ENCODE peak calls at places on chromosomes 6 and 20, in nine cellular contexts. One of them, this sample, is unnamed.

GRCh38 chr6:128327890-128328289 is 192.5 kb downstream of the PTPRK start:
- DNase-seq in RPMI7951: peak
- DNase-seq in pancreas: no peak
- DNase-seq in kidney tubule cell: peak
- DNase-seq in stimulated activated effector memory CD8-positive, alpha-beta T cell treated with anti-CD3 and anti-CD28 coated beads, Interleukin-12 subunit alpha, Interleukin-12 subunit beta, amount 100 ng/mL, for 72 hours: peak
- DNase-seq in lower leg skin: no peak
- DNase-seq in uterus: no peak
- DNase-seq in esophagus squamous epithelium: no peak
- DNase-seq in T-helper 2 cell: peak
- DNase-seq in this sample: peak

GRCh38 chr6:166411721-166412151 is 29.0 kb upstream of the MPC1 start:
- DNase-seq in stimulated activated effector memory CD8-positive, alpha-beta T cell treated with anti-CD3 and anti-CD28 coated beads, Interleukin-12 subunit alpha, Interleukin-12 subunit beta, amount 100 ng/mL, for 72 hours: no peak
- DNase-seq in RPMI7951: no peak
- DNase-seq in lower leg skin: peak
- DNase-seq in uterus: no peak
- DNase-seq in kidney tubule cell: no peak
- DNase-seq in esophagus squamous epithelium: no peak
- DNase-seq in T-helper 2 cell: no peak
- DNase-seq in pancreas: no peak
- DNase-seq in this sample: no peak

GRCh38 chr20:23119456-23120216 is 33.5 kb upstream of the CD93 start:
- DNase-seq in kidney tubule cell: no peak
- DNase-seq in pancreas: no peak
- DNase-seq in lower leg skin: no peak
- DNase-seq in RPMI7951: no peak
- DNase-seq in esophagus squamous epithelium: no peak
- DNase-seq in T-helper 2 cell: no peak
- DNase-seq in uterus: no peak
- DNase-seq in stimulated activated effector memory CD8-positive, alpha-beta T cell treated with anti-CD3 and anti-CD28 coated beads, Interleukin-12 subunit alpha, Interleukin-12 subunit beta, amount 100 ng/mL, for 72 hours: no peak
- DNase-seq in this sample: no peak

GRCh38 chr6:169529931-169530761 is 171.7 kb downstream of the WDR27 start:
- DNase-seq in kidney tubule cell: peak
- DNase-seq in uterus: peak
- DNase-seq in lower leg skin: no peak
- DNase-seq in pancreas: peak
- DNase-seq in esophagus squamous epithelium: no peak
- DNase-seq in T-helper 2 cell: no peak
- DNase-seq in RPMI7951: peak
- DNase-seq in stimulated activated effector memory CD8-positive, alpha-beta T cell treated with anti-CD3 and anti-CD28 coated beads, Interleukin-12 subunit alpha, Interleukin-12 subunit beta, amount 100 ng/mL, for 72 hours: peak
- DNase-seq in this sample: peak

GRCh38 chr20:20895537-20895936 is 183.1 kb upstream of the RALGAPA2 start:
- DNase-seq in uterus: no peak
- DNase-seq in T-helper 2 cell: no peak
- DNase-seq in pancreas: no peak
- DNase-seq in esophagus squamous epithelium: no peak
- DNase-seq in lower leg skin: no peak
- DNase-seq in kidney tubule cell: peak
- DNase-seq in RPMI7951: no peak
- DNase-seq in stimulated activated effector memory CD8-positive, alpha-beta T cell treated with anti-CD3 and anti-CD28 coated beads, Interleukin-12 subunit alpha, Interleukin-12 subunit beta, amount 100 ng/mL, for 72 hours: no peak
- DNase-seq in this sample: no peak

GRCh38 chr6:135251964-135252429 is 70.9 kb downstream of the MYB start:
- DNase-seq in lower leg skin: no peak
- DNase-seq in T-helper 2 cell: no peak
- DNase-seq in pancreas: no peak
- DNase-seq in esophagus squamous epithelium: no peak
- DNase-seq in stimulated activated effector memory CD8-positive, alpha-beta T cell treated with anti-CD3 and anti-CD28 coated beads, Interleukin-12 subunit alpha, Interleukin-12 subunit beta, amount 100 ng/mL, for 72 hours: no peak
- DNase-seq in uterus: no peak
- DNase-seq in kidney tubule cell: peak
- DNase-seq in RPMI7951: no peak
- DNase-seq in this sample: peak

GRCh38 chr20:45938727-45939438 is 4.4 kb downstream of the PCIF1 start:
- DNase-seq in pancreas: no peak
- DNase-seq in lower leg skin: no peak
- DNase-seq in uterus: no peak
- DNase-seq in stimulated activated effector memory CD8-positive, alpha-beta T cell treated with anti-CD3 and anti-CD28 coated beads, Interleukin-12 subunit alpha, Interleukin-12 subunit beta, amount 100 ng/mL, for 72 hours: no peak
- DNase-seq in kidney tubule cell: no peak
- DNase-seq in T-helper 2 cell: no peak
- DNase-seq in RPMI7951: no peak
- DNase-seq in esophagus squamous epithelium: no peak
- DNase-seq in this sample: no peak

GRCh38 chr20:2507875-2508630 is 662 bp downstream of the ZNF343 start:
- DNase-seq in kidney tubule cell: peak
- DNase-seq in T-helper 2 cell: no peak
- DNase-seq in pancreas: no peak
- DNase-seq in RPMI7951: peak
- DNase-seq in uterus: no peak
- DNase-seq in lower leg skin: no peak
- DNase-seq in stimulated activated effector memory CD8-positive, alpha-beta T cell treated with anti-CD3 and anti-CD28 coated beads, Interleukin-12 subunit alpha, Interleukin-12 subunit beta, amount 100 ng/mL, for 72 hours: no peak
- DNase-seq in esophagus squamous epithelium: no peak
- DNase-seq in this sample: peak

GRCh38 chr20:1185781-1186334 is 1.1 kb upstream of the TMEM74B start:
- DNase-seq in T-helper 2 cell: peak
- DNase-seq in lower leg skin: no peak
- DNase-seq in kidney tubule cell: peak
- DNase-seq in uterus: no peak
- DNase-seq in pancreas: peak
- DNase-seq in RPMI7951: peak
- DNase-seq in esophagus squamous epithelium: no peak
- DNase-seq in stimulated activated effector memory CD8-positive, alpha-beta T cell treated with anti-CD3 and anti-CD28 coated beads, Interleukin-12 subunit alpha, Interleukin-12 subunit beta, amount 100 ng/mL, for 72 hours: peak
- DNase-seq in this sample: peak

GRCh38 chr20:19619904-19620430 is 138.1 kb upstream of the RIN2 start:
- DNase-seq in RPMI7951: peak
- DNase-seq in uterus: no peak
- DNase-seq in esophagus squamous epithelium: no peak
- DNase-seq in lower leg skin: no peak
- DNase-seq in kidney tubule cell: no peak
- DNase-seq in T-helper 2 cell: no peak
- DNase-seq in stimulated activated effector memory CD8-positive, alpha-beta T cell treated with anti-CD3 and anti-CD28 coated beads, Interleukin-12 subunit alpha, Interleukin-12 subunit beta, amount 100 ng/mL, for 72 hours: no peak
- DNase-seq in pancreas: no peak
- DNase-seq in this sample: no peak

GRCh38 chr6:1686117-1687098 is 76.7 kb downstream of the FOXC1 start:
- DNase-seq in T-helper 2 cell: no peak
- DNase-seq in kidney tubule cell: peak
- DNase-seq in esophagus squamous epithelium: no peak
- DNase-seq in uterus: no peak
- DNase-seq in stimulated activated effector memory CD8-positive, alpha-beta T cell treated with anti-CD3 and anti-CD28 coated beads, Interleukin-12 subunit alpha, Interleukin-12 subunit beta, amount 100 ng/mL, for 72 hours: no peak
- DNase-seq in pancreas: no peak
- DNase-seq in lower leg skin: peak
- DNase-seq in RPMI7951: peak
- DNase-seq in this sample: peak

GRCh38 chr6:55069132-55069781 is 105.1 kb upstream of the HCRTR2 start:
- DNase-seq in kidney tubule cell: peak
- DNase-seq in stimulated activated effector memory CD8-positive, alpha-beta T cell treated with anti-CD3 and anti-CD28 coated beads, Interleukin-12 subunit alpha, Interleukin-12 subunit beta, amount 100 ng/mL, for 72 hours: no peak
- DNase-seq in uterus: no peak
- DNase-seq in T-helper 2 cell: no peak
- DNase-seq in pancreas: peak
- DNase-seq in RPMI7951: peak
- DNase-seq in lower leg skin: no peak
- DNase-seq in esophagus squamous epithelium: no peak
- DNase-seq in this sample: peak

GRCh38 chr6:141097471-141097870 is 1035.3 kb upstream of the GJE1 start:
- DNase-seq in kidney tubule cell: no peak
- DNase-seq in esophagus squamous epithelium: no peak
- DNase-seq in stimulated activated effector memory CD8-positive, alpha-beta T cell treated with anti-CD3 and anti-CD28 coated beads, Interleukin-12 subunit alpha, Interleukin-12 subunit beta, amount 100 ng/mL, for 72 hours: no peak
- DNase-seq in lower leg skin: no peak
- DNase-seq in uterus: no peak
- DNase-seq in T-helper 2 cell: no peak
- DNase-seq in pancreas: no peak
- DNase-seq in RPMI7951: no peak
- DNase-seq in this sample: no peak

GRCh38 chr6:125943528-125944433 is 12.8 kb upstream of the HINT3 start:
- DNase-seq in lower leg skin: no peak
- DNase-seq in kidney tubule cell: no peak
- DNase-seq in uterus: no peak
- DNase-seq in stimulated activated effector memory CD8-positive, alpha-beta T cell treated with anti-CD3 and anti-CD28 coated beads, Interleukin-12 subunit alpha, Interleukin-12 subunit beta, amount 100 ng/mL, for 72 hours: no peak
- DNase-seq in RPMI7951: no peak
- DNase-seq in T-helper 2 cell: no peak
- DNase-seq in esophagus squamous epithelium: no peak
- DNase-seq in pancreas: no peak
- DNase-seq in this sample: no peak

GRCh38 chr6:36296240-36296639 is 26.4 kb downstream of the PNPLA1 start:
- DNase-seq in esophagus squamous epithelium: no peak
- DNase-seq in pancreas: no peak
- DNase-seq in T-helper 2 cell: no peak
- DNase-seq in kidney tubule cell: no peak
- DNase-seq in stimulated activated effector memory CD8-positive, alpha-beta T cell treated with anti-CD3 and anti-CD28 coated beads, Interleukin-12 subunit alpha, Interleukin-12 subunit beta, amount 100 ng/mL, for 72 hours: no peak
- DNase-seq in RPMI7951: no peak
- DNase-seq in lower leg skin: no peak
- DNase-seq in uterus: no peak
- DNase-seq in this sample: no peak

GRCh38 chr6:141922898-141923297 is 209.8 kb upstream of the GJE1 start:
- DNase-seq in esophagus squamous epithelium: no peak
- DNase-seq in uterus: no peak
- DNase-seq in kidney tubule cell: no peak
- DNase-seq in T-helper 2 cell: no peak
- DNase-seq in pancreas: no peak
- DNase-seq in stimulated activated effector memory CD8-positive, alpha-beta T cell treated with anti-CD3 and anti-CD28 coated beads, Interleukin-12 subunit alpha, Interleukin-12 subunit beta, amount 100 ng/mL, for 72 hours: no peak
- DNase-seq in RPMI7951: no peak
- DNase-seq in lower leg skin: no peak
- DNase-seq in this sample: no peak

GRCh38 chr6:21390537-21391213 is 202.9 kb upstream of the SOX4 start:
- DNase-seq in kidney tubule cell: no peak
- DNase-seq in T-helper 2 cell: no peak
- DNase-seq in stimulated activated effector memory CD8-positive, alpha-beta T cell treated with anti-CD3 and anti-CD28 coated beads, Interleukin-12 subunit alpha, Interleukin-12 subunit beta, amount 100 ng/mL, for 72 hours: no peak
- DNase-seq in lower leg skin: no peak
- DNase-seq in RPMI7951: no peak
- DNase-seq in esophagus squamous epithelium: no peak
- DNase-seq in uterus: no peak
- DNase-seq in pancreas: no peak
- DNase-seq in this sample: no peak

GRCh38 chr6:46059608-46060007 is 43.9 kb upstream of the CLIC5 start:
- DNase-seq in lower leg skin: no peak
- DNase-seq in uterus: no peak
- DNase-seq in T-helper 2 cell: no peak
- DNase-seq in kidney tubule cell: no peak
- DNase-seq in RPMI7951: no peak
- DNase-seq in esophagus squamous epithelium: no peak
- DNase-seq in pancreas: no peak
- DNase-seq in stimulated activated effector memory CD8-positive, alpha-beta T cell treated with anti-CD3 and anti-CD28 coated beads, Interleukin-12 subunit alpha, Interleukin-12 subunit beta, amount 100 ng/mL, for 72 hours: no peak
- DNase-seq in this sample: no peak

GRCh38 chr6:13139119-13139518 is 189.2 kb downstream of the TBC1D7 start:
- DNase-seq in uterus: no peak
- DNase-seq in RPMI7951: no peak
- DNase-seq in kidney tubule cell: no peak
- DNase-seq in stimulated activated effector memory CD8-positive, alpha-beta T cell treated with anti-CD3 and anti-CD28 coated beads, Interleukin-12 subunit alpha, Interleukin-12 subunit beta, amount 100 ng/mL, for 72 hours: peak
- DNase-seq in T-helper 2 cell: no peak
- DNase-seq in esophagus squamous epithelium: no peak
- DNase-seq in lower leg skin: no peak
- DNase-seq in pancreas: no peak
- DNase-seq in this sample: no peak

GRCh38 chr20:31652917-31653385 is 15.2 kb downstream of the COX4I2 start:
- DNase-seq in uterus: no peak
- DNase-seq in kidney tubule cell: no peak
- DNase-seq in lower leg skin: no peak
- DNase-seq in stimulated activated effector memory CD8-positive, alpha-beta T cell treated with anti-CD3 and anti-CD28 coated beads, Interleukin-12 subunit alpha, Interleukin-12 subunit beta, amount 100 ng/mL, for 72 hours: no peak
- DNase-seq in pancreas: no peak
- DNase-seq in RPMI7951: peak
- DNase-seq in esophagus squamous epithelium: no peak
- DNase-seq in T-helper 2 cell: no peak
- DNase-seq in this sample: peak

GRCh38 chr20:50611128-50611810 is 80.1 kb downstream of the RIPOR3 start:
- DNase-seq in kidney tubule cell: no peak
- DNase-seq in lower leg skin: no peak
- DNase-seq in RPMI7951: no peak
- DNase-seq in uterus: no peak
- DNase-seq in stimulated activated effector memory CD8-positive, alpha-beta T cell treated with anti-CD3 and anti-CD28 coated beads, Interleukin-12 subunit alpha, Interleukin-12 subunit beta, amount 100 ng/mL, for 72 hours: no peak
- DNase-seq in T-helper 2 cell: no peak
- DNase-seq in pancreas: no peak
- DNase-seq in esophagus squamous epithelium: no peak
- DNase-seq in this sample: no peak

GRCh38 chr6:75409286-75409685 is 84.3 kb downstream of the FILIP1 start:
- DNase-seq in RPMI7951: no peak
- DNase-seq in T-helper 2 cell: no peak
- DNase-seq in pancreas: no peak
- DNase-seq in lower leg skin: no peak
- DNase-seq in kidney tubule cell: peak
- DNase-seq in esophagus squamous epithelium: no peak
- DNase-seq in stimulated activated effector memory CD8-positive, alpha-beta T cell treated with anti-CD3 and anti-CD28 coated beads, Interleukin-12 subunit alpha, Interleukin-12 subunit beta, amount 100 ng/mL, for 72 hours: no peak
- DNase-seq in uterus: no peak
- DNase-seq in this sample: peak

GRCh38 chr6:158793432-158793831 is 25.7 kb downstream of the EZR start:
- DNase-seq in T-helper 2 cell: no peak
- DNase-seq in kidney tubule cell: peak
- DNase-seq in pancreas: no peak
- DNase-seq in stimulated activated effector memory CD8-positive, alpha-beta T cell treated with anti-CD3 and anti-CD28 coated beads, Interleukin-12 subunit alpha, Interleukin-12 subunit beta, amount 100 ng/mL, for 72 hours: no peak
- DNase-seq in esophagus squamous epithelium: no peak
- DNase-seq in lower leg skin: peak
- DNase-seq in RPMI7951: peak
- DNase-seq in uterus: no peak
- DNase-seq in this sample: peak

GRCh38 chr6:144181639-144182038 is 31.3 kb downstream of the STX11 start:
- DNase-seq in RPMI7951: no peak
- DNase-seq in esophagus squamous epithelium: no peak
- DNase-seq in uterus: no peak
- DNase-seq in kidney tubule cell: no peak
- DNase-seq in lower leg skin: no peak
- DNase-seq in stimulated activated effector memory CD8-positive, alpha-beta T cell treated with anti-CD3 and anti-CD28 coated beads, Interleukin-12 subunit alpha, Interleukin-12 subunit beta, amount 100 ng/mL, for 72 hours: no peak
- DNase-seq in T-helper 2 cell: no peak
- DNase-seq in pancreas: no peak
- DNase-seq in this sample: no peak

GRCh38 chr6:138986578-138986977 is 1.5 kb downstream of the REPS1 start:
- DNase-seq in RPMI7951: no peak
- DNase-seq in stimulated activated effector memory CD8-positive, alpha-beta T cell treated with anti-CD3 and anti-CD28 coated beads, Interleukin-12 subunit alpha, Interleukin-12 subunit beta, amount 100 ng/mL, for 72 hours: no peak
- DNase-seq in esophagus squamous epithelium: no peak
- DNase-seq in lower leg skin: no peak
- DNase-seq in uterus: no peak
- DNase-seq in kidney tubule cell: peak
- DNase-seq in T-helper 2 cell: no peak
- DNase-seq in pancreas: no peak
- DNase-seq in this sample: peak

GRCh38 chr6:45302832-45303231 is 25.3 kb upstream of the RUNX2 start:
- DNase-seq in RPMI7951: no peak
- DNase-seq in pancreas: no peak
- DNase-seq in kidney tubule cell: no peak
- DNase-seq in uterus: no peak
- DNase-seq in stimulated activated effector memory CD8-positive, alpha-beta T cell treated with anti-CD3 and anti-CD28 coated beads, Interleukin-12 subunit alpha, Interleukin-12 subunit beta, amount 100 ng/mL, for 72 hours: no peak
- DNase-seq in T-helper 2 cell: no peak
- DNase-seq in esophagus squamous epithelium: no peak
- DNase-seq in lower leg skin: no peak
- DNase-seq in this sample: no peak

This sample was measured in EL.